ENCODE peak calls at places on chromosomes 16 and 17, in five cellular contexts. One of them, this sample, is unnamed.

GRCh38 chr17:82309656-82310570 is 7.5 kb downstream of the CD7 start:
- DNase-seq in A673: no peak
- DNase-seq in fibroblast of the aortic adventitia: no peak
- DNase-seq in GM12864: no peak
- DNase-seq in neuronal stem cell: no peak
- DNase-seq in this sample: no peak

GRCh38 chr16:53944026-53944425 is 240.1 kb downstream of the FTO start:
- DNase-seq in GM12864: no peak
- DNase-seq in fibroblast of the aortic adventitia: no peak
- DNase-seq in A673: no peak
- DNase-seq in neuronal stem cell: no peak
- DNase-seq in this sample: no peak

GRCh38 chr16:29811896-29812665 is at the start of gene PRRT2:
- DNase-seq in fibroblast of the aortic adventitia: peak; percentile 53
- DNase-seq in neuronal stem cell: peak; percentile 87
- DNase-seq in A673: peak; percentile 79
- DNase-seq in GM12864: no peak
- DNase-seq in this sample: peak; percentile 90

GRCh38 chr16:29898135-29898534 is 1.2 kb downstream of the SEZ6L2 start:
- DNase-seq in fibroblast of the aortic adventitia: no peak
- DNase-seq in A673: no peak
- DNase-seq in GM12864: no peak
- DNase-seq in neuronal stem cell: no peak
- DNase-seq in this sample: peak; percentile 72

GRCh38 chr17:38922538-38923291 is 2.7 kb upstream of the LASP1NB start:
- DNase-seq in A673: peak; percentile 64
- DNase-seq in neuronal stem cell: peak; percentile 48
- DNase-seq in GM12864: no peak
- DNase-seq in fibroblast of the aortic adventitia: peak; percentile 88
- DNase-seq in this sample: peak; percentile 83

GRCh38 chr17:66567234-66568170 is 265.1 kb downstream of the PRKCA start:
- DNase-seq in GM12864: peak; percentile 36
- DNase-seq in A673: peak; percentile 76
- DNase-seq in neuronal stem cell: peak; percentile 59
- DNase-seq in fibroblast of the aortic adventitia: peak; percentile 97
- DNase-seq in this sample: peak; percentile 60

GRCh38 chr16:89732918-89733242 is 11.5 kb downstream of the ZNF276 start:
- DNase-seq in GM12864: no peak
- DNase-seq in neuronal stem cell: no peak
- DNase-seq in fibroblast of the aortic adventitia: no peak
- DNase-seq in A673: no peak
- DNase-seq in this sample: no peak

GRCh38 chr16:2912330-2913199 is 834 bp downstream of the FLYWCH1 start:
- DNase-seq in A673: peak; percentile 79
- DNase-seq in neuronal stem cell: no peak
- DNase-seq in GM12864: no peak
- DNase-seq in fibroblast of the aortic adventitia: peak; percentile 82
- DNase-seq in this sample: peak; percentile 87

GRCh38 chr17:50577451-50577954 is 17.0 kb downstream of the CACNA1G start:
- DNase-seq in GM12864: no peak
- DNase-seq in fibroblast of the aortic adventitia: no peak
- DNase-seq in A673: no peak
- DNase-seq in neuronal stem cell: no peak
- DNase-seq in this sample: no peak

GRCh38 chr17:48443712-48444111 is 13.7 kb upstream of the SKAP1 start:
- DNase-seq in fibroblast of the aortic adventitia: no peak
- DNase-seq in GM12864: no peak
- DNase-seq in A673: no peak
- DNase-seq in neuronal stem cell: no peak
- DNase-seq in this sample: no peak

GRCh38 chr17:41718287-41718645 is 6.1 kb downstream of the GAST start:
- DNase-seq in neuronal stem cell: no peak
- DNase-seq in A673: no peak
- DNase-seq in GM12864: no peak
- DNase-seq in fibroblast of the aortic adventitia: no peak
- DNase-seq in this sample: no peak

GRCh38 chr17:78998311-78999055 is 11.1 kb downstream of the CANT1 start:
- DNase-seq in fibroblast of the aortic adventitia: peak; percentile 55
- DNase-seq in GM12864: no peak
- DNase-seq in A673: no peak
- DNase-seq in neuronal stem cell: no peak
- DNase-seq in this sample: peak; percentile 94

GRCh38 chr16:86590501-86591144 is 12.3 kb downstream of the FOXL1 start:
- DNase-seq in A673: no peak
- DNase-seq in GM12864: no peak
- DNase-seq in neuronal stem cell: no peak
- DNase-seq in fibroblast of the aortic adventitia: peak; percentile 98
- DNase-seq in this sample: peak; percentile 32

GRCh38 chr17:19546289-19547065 is 12.8 kb downstream of the SLC47A1 start:
- DNase-seq in GM12864: no peak
- DNase-seq in neuronal stem cell: no peak
- DNase-seq in A673: no peak
- DNase-seq in fibroblast of the aortic adventitia: no peak
- DNase-seq in this sample: peak; percentile 64

GRCh38 chr16:17302213-17302612 is 168.5 kb downstream of the XYLT1 start:
- DNase-seq in fibroblast of the aortic adventitia: no peak
- DNase-seq in GM12864: no peak
- DNase-seq in A673: no peak
- DNase-seq in neuronal stem cell: no peak
- DNase-seq in this sample: no peak

GRCh38 chr17:17772231-17772630 is 64.6 kb downstream of the SREBF1 start:
- DNase-seq in fibroblast of the aortic adventitia: no peak
- DNase-seq in A673: no peak
- DNase-seq in GM12864: no peak
- DNase-seq in neuronal stem cell: no peak
- DNase-seq in this sample: no peak

GRCh38 chr16:83652898-83653297 is 154.9 kb upstream of the HSBP1 start:
- DNase-seq in GM12864: no peak
- DNase-seq in fibroblast of the aortic adventitia: no peak
- DNase-seq in neuronal stem cell: no peak
- DNase-seq in A673: no peak
- DNase-seq in this sample: no peak

GRCh38 chr17:28071891-28072606 is 29.6 kb downstream of the NLK start:
- DNase-seq in A673: no peak
- DNase-seq in neuronal stem cell: no peak
- DNase-seq in fibroblast of the aortic adventitia: no peak
- DNase-seq in GM12864: no peak
- DNase-seq in this sample: no peak

GRCh38 chr17:79996291-79996690 is 39.4 kb downstream of the TBC1D16 start:
- DNase-seq in neuronal stem cell: no peak
- DNase-seq in fibroblast of the aortic adventitia: no peak
- DNase-seq in A673: no peak
- DNase-seq in GM12864: no peak
- DNase-seq in this sample: no peak

GRCh38 chr16:58426095-58426494 is 33.8 kb downstream of the GINS3 start:
- DNase-seq in neuronal stem cell: no peak
- DNase-seq in GM12864: peak; percentile 26
- DNase-seq in fibroblast of the aortic adventitia: no peak
- DNase-seq in A673: no peak
- DNase-seq in this sample: no peak

GRCh38 chr16:28910046-28911031 is 14.7 kb downstream of the RABEP2 start:
- DNase-seq in neuronal stem cell: no peak
- DNase-seq in A673: no peak
- DNase-seq in GM12864: no peak
- DNase-seq in fibroblast of the aortic adventitia: no peak
- DNase-seq in this sample: no peak

GRCh38 chr16:23949630-23950290 is 114.0 kb downstream of the PRKCB start:
- DNase-seq in neuronal stem cell: no peak
- DNase-seq in fibroblast of the aortic adventitia: no peak
- DNase-seq in GM12864: peak; percentile 37
- DNase-seq in A673: no peak
- DNase-seq in this sample: no peak

GRCh38 chr17:5741810-5742209 is 157.5 kb upstream of the NLRP1 start:
- DNase-seq in GM12864: no peak
- DNase-seq in fibroblast of the aortic adventitia: no peak
- DNase-seq in neuronal stem cell: no peak
- DNase-seq in A673: no peak
- DNase-seq in this sample: no peak

GRCh38 chr17:72111374-72111773 is 9.4 kb upstream of the SOX9 start:
- DNase-seq in A673: no peak
- DNase-seq in neuronal stem cell: no peak
- DNase-seq in GM12864: no peak
- DNase-seq in fibroblast of the aortic adventitia: no peak
- DNase-seq in this sample: no peak

GRCh38 chr16:801584-802363 is 1.2 kb upstream of the GNG13 start:
- DNase-seq in neuronal stem cell: no peak
- DNase-seq in A673: no peak
- DNase-seq in GM12864: no peak
- DNase-seq in fibroblast of the aortic adventitia: no peak
- DNase-seq in this sample: no peak

GRCh38 chr16:802461-802860 is 1.9 kb upstream of the GNG13 start:
- DNase-seq in GM12864: no peak
- DNase-seq in A673: no peak
- DNase-seq in neuronal stem cell: no peak
- DNase-seq in fibroblast of the aortic adventitia: no peak
- DNase-seq in this sample: no peak

GRCh38 chr16:799111-799947 is 1.2 kb downstream of the GNG13 start:
- DNase-seq in neuronal stem cell: no peak
- DNase-seq in fibroblast of the aortic adventitia: no peak
- DNase-seq in GM12864: no peak
- DNase-seq in A673: no peak
- DNase-seq in this sample: no peak

GRCh38 chr16:799948-800833 is at the start of gene GNG13:
- DNase-seq in neuronal stem cell: peak; percentile 37
- DNase-seq in GM12864: no peak
- DNase-seq in fibroblast of the aortic adventitia: no peak
- DNase-seq in A673: no peak
- DNase-seq in this sample: no peak

DNA sequence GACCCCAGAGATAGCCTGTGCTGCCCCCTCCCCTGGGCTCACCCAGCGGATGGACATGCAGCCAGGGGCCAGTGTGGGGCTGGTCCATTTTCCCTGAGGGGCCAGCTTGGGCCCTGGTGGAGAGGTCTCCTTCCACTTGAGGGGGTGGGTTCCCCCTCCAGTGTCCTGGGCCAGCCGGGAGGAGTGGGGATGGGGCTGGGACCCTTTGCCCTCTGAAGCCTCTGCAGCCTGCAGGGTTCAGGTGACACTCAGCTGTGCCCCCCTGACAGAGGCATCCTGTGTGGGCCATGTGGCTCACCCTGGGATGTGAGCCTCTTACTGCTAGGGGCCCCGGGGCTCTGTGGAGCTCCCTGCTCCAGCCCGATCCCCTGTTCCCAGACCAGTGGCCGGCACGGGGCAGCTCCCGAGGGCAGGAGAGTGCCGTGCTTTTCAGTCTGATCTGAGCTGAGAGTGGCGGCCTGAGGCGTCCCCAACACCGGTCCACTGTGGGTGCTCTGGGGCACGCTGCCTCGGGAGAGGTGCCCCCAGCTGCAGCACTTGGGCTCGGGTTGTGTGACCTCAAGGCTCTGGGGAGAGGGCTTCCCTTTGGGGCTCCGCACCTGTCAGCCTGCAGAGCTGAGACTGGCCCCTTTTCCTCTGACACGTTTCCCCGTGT is 427 bp upstream of the GNG13 start:
- DNase-seq in neuronal stem cell: no peak
- DNase-seq in A673: no peak
- DNase-seq in fibroblast of the aortic adventitia: no peak
- DNase-seq in GM12864: no peak
- DNase-seq in this sample: no peak
- H3K4me3 ChIP-seq in neuronal stem cell: no peak overlapping the region
- H3K4me3 ChIP-seq in A673: no peak overlapping the region
- H3K4me3 ChIP-seq in fibroblast of the aortic adventitia: no peak overlapping the region
- H3K4me3 ChIP-seq in GM12864: no peak overlapping the region
- H3K4me3 ChIP-seq in this sample: no peak overlapping the region

GRCh38 chr16:31507929-31508705 is at the start of gene RUSF1:
- DNase-seq in neuronal stem cell: peak; percentile 85
- DNase-seq in fibroblast of the aortic adventitia: peak; percentile 85
- DNase-seq in GM12864: peak; percentile 61
- DNase-seq in A673: peak; percentile 95
- DNase-seq in this sample: peak; percentile 95

GRCh38 chr16:31513126-31513525 is 4.9 kb upstream of the RUSF1 start:
- DNase-seq in GM12864: no peak
- DNase-seq in A673: no peak
- DNase-seq in neuronal stem cell: no peak
- DNase-seq in fibroblast of the aortic adventitia: peak; percentile 5
- DNase-seq in this sample: peak; percentile 83

GRCh38 chr16:31508706-31509523 is 724 bp upstream of the RUSF1 start:
- DNase-seq in fibroblast of the aortic adventitia: peak; percentile 69
- DNase-seq in neuronal stem cell: no peak
- DNase-seq in GM12864: no peak
- DNase-seq in A673: peak; percentile 27
- DNase-seq in this sample: no peak

GRCh38 chr16:31519746-31520145 is 8.0 kb upstream of the AHSP start:
- DNase-seq in A673: no peak
- DNase-seq in neuronal stem cell: no peak
- DNase-seq in fibroblast of the aortic adventitia: no peak
- DNase-seq in GM12864: no peak
- DNase-seq in this sample: no peak

DNA sequence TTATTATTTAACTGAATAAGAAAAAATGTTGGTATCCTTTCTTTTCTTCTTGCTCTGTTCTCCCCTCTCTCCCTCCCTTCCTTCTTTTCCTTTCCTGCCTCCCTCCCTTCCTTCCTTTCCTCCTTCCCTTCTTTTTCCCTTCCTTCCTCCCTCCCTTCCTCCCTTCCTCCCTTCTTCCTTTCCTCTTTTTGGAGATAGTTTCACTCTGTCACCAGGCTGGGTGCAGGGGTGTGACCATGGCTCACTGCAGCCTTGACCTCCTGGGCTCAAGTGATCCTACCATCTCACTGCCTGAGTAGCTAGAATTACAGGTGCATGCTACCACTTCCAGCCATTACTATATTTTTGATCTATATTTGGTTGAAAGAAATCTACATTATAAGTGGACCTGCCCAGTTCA is 5.7 kb upstream of the RUSF1 start:
- DNase-seq in GM12864: no peak
- DNase-seq in fibroblast of the aortic adventitia: no peak
- DNase-seq in neuronal stem cell: no peak
- DNase-seq in A673: no peak
- DNase-seq in this sample: no peak
- H3K4me3 ChIP-seq in GM12864: no peak overlapping the region
- H3K4me3 ChIP-seq in fibroblast of the aortic adventitia: no peak overlapping the region
- H3K4me3 ChIP-seq in neuronal stem cell: no peak overlapping the region
- H3K4me3 ChIP-seq in A673: no peak overlapping the region
- H3K4me3 ChIP-seq in this sample: no peak overlapping the region

GRCh38 chr17:15502315-15503112 is 35.1 kb upstream of the CDRT4 start:
- DNase-seq in fibroblast of the aortic adventitia: peak; percentile 98
- DNase-seq in GM12864: peak; percentile 19
- DNase-seq in A673: peak; percentile 84
- DNase-seq in neuronal stem cell: peak; percentile 73
- DNase-seq in this sample: peak; percentile 99
- H3K4me3 ChIP-seq in fibroblast of the aortic adventitia: peak overlapping the region; percentile 54
- H3K4me3 ChIP-seq in GM12864: no peak overlapping the region
- H3K4me3 ChIP-seq in A673: no peak overlapping the region
- H3K4me3 ChIP-seq in neuronal stem cell: no peak overlapping the region
- H3K4me3 ChIP-seq in this sample: peak overlapping the region; percentile 67

DNA sequence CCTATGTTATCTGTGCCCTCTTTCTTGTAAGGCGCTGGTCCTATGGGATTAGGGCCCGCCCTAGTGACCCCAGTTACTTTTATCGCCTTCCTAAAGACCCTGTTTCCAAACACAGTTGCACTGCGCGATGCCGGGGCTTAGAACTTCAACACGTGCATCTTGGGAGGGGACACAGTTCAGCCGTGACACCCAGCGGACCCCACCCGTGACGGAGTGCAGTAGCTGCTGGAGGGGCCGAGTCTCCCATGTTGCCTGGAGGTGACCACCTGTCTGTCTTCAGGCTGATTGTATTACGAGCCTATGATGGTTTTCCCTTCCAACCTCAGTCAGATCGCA is 9.4 kb downstream of the BAIAP2 start:
- DNase-seq in GM12864: no peak
- DNase-seq in neuronal stem cell: no peak
- DNase-seq in fibroblast of the aortic adventitia: no peak
- DNase-seq in A673: no peak
- DNase-seq in this sample: no peak
- H3K4me3 ChIP-seq in GM12864: no peak overlapping the region
- H3K4me3 ChIP-seq in neuronal stem cell: no peak overlapping the region
- H3K4me3 ChIP-seq in fibroblast of the aortic adventitia: no peak overlapping the region
- H3K4me3 ChIP-seq in A673: no peak overlapping the region
- H3K4me3 ChIP-seq in this sample: peak overlapping the region; percentile 14